ENCODE peak calls at places on chromosomes 2 and 18, in four cellular contexts. One of them, this sample, is unnamed.

GRCh38 chr18:42157420-42157819 is 202.4 kb downstream of the PIK3C3 start:
- DNase-seq in heart left ventricle: no peak
- DNase-seq in nephron progenitor cell: no peak
- DNase-seq in CD8-positive, alpha-beta T cell: no peak
- DNase-seq in this sample: no peak

GRCh38 chr2:177296047-177296446 is 31.5 kb upstream of the NFE2L2 start:
- DNase-seq in nephron progenitor cell: no peak
- DNase-seq in CD8-positive, alpha-beta T cell: no peak
- DNase-seq in heart left ventricle: no peak
- DNase-seq in this sample: no peak

GRCh38 chr2:108124733-108125132 is 115.0 kb upstream of the SULT1C3 start:
- DNase-seq in heart left ventricle: no peak
- DNase-seq in CD8-positive, alpha-beta T cell: no peak
- DNase-seq in nephron progenitor cell: no peak
- DNase-seq in this sample: no peak

GRCh38 chr2:163984991-163985390 is 249.2 kb upstream of the FIGN start:
- DNase-seq in nephron progenitor cell: no peak
- DNase-seq in heart left ventricle: no peak
- DNase-seq in CD8-positive, alpha-beta T cell: no peak
- DNase-seq in this sample: no peak

GRCh38 chr18:12741351-12741750 is 38.5 kb downstream of the PSMG2 start:
- DNase-seq in heart left ventricle: no peak
- DNase-seq in CD8-positive, alpha-beta T cell: no peak
- DNase-seq in nephron progenitor cell: no peak
- DNase-seq in this sample: no peak

GRCh38 chr2:96815326-96816126 is 542 bp upstream of the CNNM3 start:
- DNase-seq in CD8-positive, alpha-beta T cell: no peak
- DNase-seq in nephron progenitor cell: peak; percentile 24
- DNase-seq in heart left ventricle: no peak
- DNase-seq in this sample: no peak

GRCh38 chr18:36849288-36850011 is 20.5 kb downstream of the KIAA1328 start:
- DNase-seq in nephron progenitor cell: no peak
- DNase-seq in heart left ventricle: no peak
- DNase-seq in CD8-positive, alpha-beta T cell: no peak
- DNase-seq in this sample: no peak

GRCh38 chr2:133248264-133248663 is 320.0 kb downstream of the NCKAP5 start:
- DNase-seq in heart left ventricle: peak; percentile 35
- DNase-seq in CD8-positive, alpha-beta T cell: no peak
- DNase-seq in nephron progenitor cell: no peak
- DNase-seq in this sample: no peak

GRCh38 chr2:234816056-234816455 is 135.8 kb upstream of the SH3BP4 start:
- DNase-seq in heart left ventricle: no peak
- DNase-seq in CD8-positive, alpha-beta T cell: no peak
- DNase-seq in nephron progenitor cell: no peak
- DNase-seq in this sample: no peak

GRCh38 chr2:237072067-237072931 is 13.4 kb upstream of the COPS8 start:
- DNase-seq in heart left ventricle: peak; percentile 71
- DNase-seq in nephron progenitor cell: peak; percentile 91
- DNase-seq in CD8-positive, alpha-beta T cell: peak; percentile 47
- DNase-seq in this sample: peak; percentile 69

GRCh38 chr2:170157025-170157684 is 20.8 kb upstream of the MYO3B start:
- DNase-seq in nephron progenitor cell: no peak
- DNase-seq in heart left ventricle: no peak
- DNase-seq in CD8-positive, alpha-beta T cell: no peak
- DNase-seq in this sample: no peak

GRCh38 chr2:200810252-200810650 is 1.5 kb upstream of the BZW1 start:
- DNase-seq in nephron progenitor cell: no peak
- DNase-seq in heart left ventricle: peak; percentile 23
- DNase-seq in CD8-positive, alpha-beta T cell: no peak
- DNase-seq in this sample: no peak

GRCh38 chr2:237555560-237555959 is 10.8 kb upstream of the PRLH start:
- DNase-seq in heart left ventricle: no peak
- DNase-seq in CD8-positive, alpha-beta T cell: no peak
- DNase-seq in nephron progenitor cell: no peak
- DNase-seq in this sample: no peak

GRCh38 chr2:125730921-125731320 is 925.0 kb upstream of the GYPC start:
- DNase-seq in nephron progenitor cell: no peak
- DNase-seq in heart left ventricle: no peak
- DNase-seq in CD8-positive, alpha-beta T cell: no peak
- DNase-seq in this sample: no peak

DNA sequence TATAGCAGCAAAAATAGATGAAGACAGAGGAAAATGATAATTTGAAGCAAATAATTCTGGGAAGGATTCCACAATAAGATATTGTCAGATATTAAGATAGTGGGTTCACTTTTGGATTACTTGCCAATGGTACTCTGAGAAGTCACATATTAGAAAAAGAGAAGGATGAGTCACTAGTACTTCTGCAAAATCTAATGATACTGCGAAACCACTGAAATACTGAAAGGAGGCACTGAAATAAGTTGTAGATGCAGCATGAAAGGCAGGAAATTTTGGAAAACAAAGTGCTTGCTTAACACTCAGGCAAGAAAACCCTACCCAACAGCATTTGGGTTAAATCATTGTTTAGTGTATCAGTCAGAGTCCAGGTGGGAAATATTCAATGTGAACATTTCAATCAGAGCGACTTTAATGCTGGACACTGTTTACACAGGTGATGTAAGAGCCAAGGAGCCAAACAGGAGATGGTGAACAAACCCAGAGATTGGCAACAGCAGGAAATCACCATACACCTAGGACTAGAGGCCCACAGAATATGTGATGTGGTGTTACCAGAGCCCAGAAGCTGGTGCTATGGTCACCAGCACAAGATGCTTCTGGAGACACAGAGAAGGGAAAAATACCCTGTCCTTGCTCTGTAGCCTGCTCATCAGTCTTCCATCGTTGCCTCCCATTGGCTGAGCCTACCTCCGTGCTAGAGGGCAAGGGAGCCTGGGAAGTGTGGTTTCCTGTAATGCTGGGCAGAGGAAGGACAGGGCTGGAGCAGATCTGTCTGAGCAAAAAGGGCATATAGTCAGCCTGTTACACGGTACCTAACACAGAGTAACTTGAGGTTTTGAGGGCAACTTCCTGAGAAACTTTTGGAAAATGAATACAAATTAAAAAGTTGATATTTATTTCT is 204.7 kb upstream of the ITGA4 start:
- DNase-seq in nephron progenitor cell: no peak
- DNase-seq in heart left ventricle: no peak
- DNase-seq in CD8-positive, alpha-beta T cell: no peak
- DNase-seq in this sample: no peak
- TF ChIP-seq CTCF in nephron progenitor cell: no peak
- TF ChIP-seq CTCF in heart left ventricle: no peak
- TF ChIP-seq CTCF in CD8-positive, alpha-beta T cell: no peak
- TF ChIP-seq CTCF in this sample: no peak

GRCh38 chr2:53740170-53740569 is 27.4 kb upstream of the CHAC2 start:
- DNase-seq in CD8-positive, alpha-beta T cell: no peak
- DNase-seq in nephron progenitor cell: no peak
- DNase-seq in heart left ventricle: no peak
- DNase-seq in this sample: no peak
- TF ChIP-seq CTCF in CD8-positive, alpha-beta T cell: no peak
- TF ChIP-seq CTCF in nephron progenitor cell: peak; percentile 14
- TF ChIP-seq CTCF in heart left ventricle: peak; percentile 47
- TF ChIP-seq CTCF in this sample: no peak

GRCh38 chr2:13413989-13414388 is 697.3 kb downstream of the TRIB2 start:
- DNase-seq in heart left ventricle: no peak
- DNase-seq in CD8-positive, alpha-beta T cell: no peak
- DNase-seq in nephron progenitor cell: no peak
- DNase-seq in this sample: no peak
- TF ChIP-seq CTCF in heart left ventricle: no peak
- TF ChIP-seq CTCF in CD8-positive, alpha-beta T cell: no peak
- TF ChIP-seq CTCF in nephron progenitor cell: no peak
- TF ChIP-seq CTCF in this sample: no peak

GRCh38 chr2:264493-265468 is at the start of gene ACP1:
- DNase-seq in heart left ventricle: peak; percentile 94
- DNase-seq in nephron progenitor cell: peak; percentile 94
- DNase-seq in CD8-positive, alpha-beta T cell: peak; percentile 89
- DNase-seq in this sample: peak; percentile 94
- TF ChIP-seq CTCF in heart left ventricle: peak; percentile 3
- TF ChIP-seq CTCF in nephron progenitor cell: no peak
- TF ChIP-seq CTCF in CD8-positive, alpha-beta T cell: no peak
- TF ChIP-seq CTCF in this sample: no peak

DNA sequence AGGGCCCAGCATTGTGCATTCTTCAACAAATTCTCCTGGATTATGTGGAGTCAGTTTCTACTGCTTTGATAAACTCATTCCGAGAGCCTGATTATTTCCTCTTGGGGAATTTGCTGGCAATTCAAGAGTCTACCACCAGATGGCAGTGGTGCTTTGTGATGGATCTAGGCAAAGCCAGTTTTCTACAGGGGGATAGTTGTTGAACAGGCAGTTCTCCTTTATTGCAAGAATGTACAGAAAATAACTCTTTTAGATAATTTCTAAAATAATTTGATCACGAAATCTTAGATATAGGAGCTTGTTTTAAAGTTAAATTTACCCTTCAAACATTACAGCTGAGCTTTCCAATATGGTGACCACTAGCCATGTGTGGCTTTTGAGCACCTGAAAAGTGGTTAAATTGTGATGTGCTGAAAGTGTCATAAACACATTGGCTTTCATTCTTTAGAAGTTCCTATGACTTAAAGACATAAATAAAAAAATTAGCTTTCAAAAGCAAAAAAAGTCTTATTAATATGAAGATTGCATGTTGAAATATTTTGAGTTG is 66.7 kb upstream of the HAAO start:
- DNase-seq in heart left ventricle: peak; percentile 58
- DNase-seq in nephron progenitor cell: peak; percentile 84
- DNase-seq in CD8-positive, alpha-beta T cell: peak; percentile 48
- DNase-seq in this sample: peak; percentile 51
- TF ChIP-seq CTCF in heart left ventricle: peak; percentile 75
- TF ChIP-seq CTCF in nephron progenitor cell: peak; percentile 95
- TF ChIP-seq CTCF in CD8-positive, alpha-beta T cell: peak; percentile 71
- TF ChIP-seq CTCF in this sample: peak; percentile 88

DNA sequence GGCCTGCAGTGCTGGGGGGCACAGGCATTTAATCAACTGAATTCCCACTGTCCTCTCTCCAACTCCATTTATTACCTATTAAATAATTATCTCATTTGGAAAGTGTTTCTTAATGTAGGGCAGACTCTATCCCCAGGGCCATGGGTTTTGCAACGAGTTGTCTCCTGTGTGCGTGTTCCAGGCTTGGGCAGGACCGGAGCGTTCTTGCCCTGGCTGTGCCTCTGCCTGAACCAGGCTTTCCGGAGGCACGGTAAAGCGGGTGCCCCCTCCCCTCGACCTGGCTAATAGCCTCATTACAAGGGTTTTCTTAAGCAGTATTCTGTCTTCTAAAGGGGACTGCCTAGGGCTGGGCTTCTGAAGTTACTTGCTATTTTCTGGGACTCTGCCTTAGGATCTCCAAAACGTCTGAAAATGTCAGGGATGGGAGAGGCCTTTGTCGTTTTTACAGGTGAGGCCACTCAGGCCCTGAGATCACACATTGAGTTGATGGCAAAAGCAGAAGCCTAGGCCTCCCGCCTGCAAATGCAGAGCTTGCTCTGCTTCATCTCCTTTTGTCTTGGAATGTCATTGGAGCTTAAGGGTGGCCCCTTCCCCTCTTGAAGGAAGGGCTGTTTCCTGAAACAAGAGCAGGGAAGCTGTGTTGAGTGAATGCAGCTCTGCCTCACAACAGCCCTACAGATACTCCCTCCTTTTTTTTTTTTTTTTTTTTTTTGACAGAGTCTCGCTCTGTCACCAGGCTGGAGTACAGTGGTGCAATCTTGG is 123.3 kb downstream of the GLI2 start:
- DNase-seq in CD8-positive, alpha-beta T cell: no peak
- DNase-seq in nephron progenitor cell: no peak
- DNase-seq in heart left ventricle: no peak
- DNase-seq in this sample: no peak
- TF ChIP-seq CTCF in CD8-positive, alpha-beta T cell: no peak
- TF ChIP-seq CTCF in nephron progenitor cell: no peak
- TF ChIP-seq CTCF in heart left ventricle: no peak
- TF ChIP-seq CTCF in this sample: no peak

GRCh38 chr2:149329470-149330126 is 789 bp upstream of the LYPD6 start:
- DNase-seq in CD8-positive, alpha-beta T cell: no peak
- DNase-seq in nephron progenitor cell: peak; percentile 64
- DNase-seq in heart left ventricle: no peak
- DNase-seq in this sample: no peak
- TF ChIP-seq CTCF in CD8-positive, alpha-beta T cell: no peak
- TF ChIP-seq CTCF in nephron progenitor cell: no peak
- TF ChIP-seq CTCF in heart left ventricle: no peak
- TF ChIP-seq CTCF in this sample: no peak

This sample was measured in CD4-positive, alpha-beta T cell.